ENCODE peak calls at places on chromosomes 12 and 14, in ten cellular contexts. P, T, H, E, I, Q, W, G, X and K are unnamed samples. For H3K4me1, the result is how much of the 10 kb centered on the place peaks cover.

GRCh38 chr12:123062682-123063426 is 82.4 kb downstream of the ARL6IP4 start:
- DNase-seq in P (peak), T (no peak), H (peak), E (no peak), I (peak), Q (no peak), W (peak), G (peak), X (no peak), K (no peak)

GRCh38 chr14:75098682-75099081 is 28.2 kb downstream of the NEK9 start:
- DNase-seq in P (no peak), T (no peak), H (no peak), E (no peak), I (no peak), Q (no peak), W (no peak), G (no peak), X (no peak), K (no peak)

GRCh38 chr12:54159140-54159539 is 29.6 kb downstream of the SMUG1 start:
- DNase-seq in P (no peak), T (peak), H (no peak), E (peak), I (no peak), Q (peak), W (peak), G (no peak), X (no peak), K (no peak)

GRCh38 chr14:60095781-60096450 is 4.2 kb downstream of the PCNX4 start:
- DNase-seq in P (no peak), T (no peak), H (no peak), E (no peak), I (no peak), Q (no peak), W (peak), G (no peak), X (no peak), K (no peak)

GRCh38 chr12:20368653-20369163 is 371 bp downstream of the PDE3A start:
- DNase-seq in P (peak), T (peak), H (no peak), E (peak), I (no peak), Q (no peak), W (peak), G (peak), X (no peak), K (no peak)

GRCh38 chr14:49853572-49854375 is 1.2 kb upstream of the NEMF start:
- DNase-seq in P (peak), T (peak), H (peak), E (peak), I (peak), Q (peak), W (peak), G (peak), X (peak), K (peak)

GRCh38 chr14:30287579-30288445 is 271.1 kb upstream of the G2E3 start:
- DNase-seq in P (no peak), T (no peak), H (no peak), E (no peak), I (no peak), Q (no peak), W (no peak), G (no peak), X (no peak), K (no peak)

GRCh38 chr12:58889557-58889956 is 30.7 kb downstream of the LRIG3 start:
- DNase-seq in P (no peak), T (no peak), H (no peak), E (no peak), I (no peak), Q (no peak), W (no peak), G (no peak), X (no peak), K (no peak)

GRCh38 chr12:98418357-98419075 is 96.9 kb upstream of the TMPO start:
- DNase-seq in P (peak), T (peak), H (peak), E (peak), I (peak), Q (peak), W (peak), G (peak), X (no peak), K (no peak)

GRCh38 chr14:39033371-39033770 is 69.7 kb downstream of the SEC23A start:
- DNase-seq in P (no peak), T (no peak), H (no peak), E (no peak), I (no peak), Q (no peak), W (no peak), G (no peak), X (no peak), K (no peak)

GRCh38 chr14:105167303-105168092 is 1.1 kb downstream of the JAG2 start:
- DNase-seq in P (no peak), T (peak), H (no peak), E (peak), I (no peak), Q (no peak), W (peak), G (no peak), X (no peak), K (no peak)

GRCh38 chr14:60317609-60318008 is 68.6 kb downstream of the PPM1A start:
- DNase-seq in P (no peak), T (no peak), H (no peak), E (no peak), I (no peak), Q (no peak), W (no peak), G (no peak), X (no peak), K (no peak)

GRCh38 chr12:25119020-25119419 is 75.9 kb downstream of the DNAI7 start:
- DNase-seq in P (no peak), T (no peak), H (no peak), E (no peak), I (no peak), Q (no peak), W (no peak), G (no peak), X (no peak), K (no peak)

GRCh38 chr12:124923906-124924734 is 9.7 kb upstream of the UBC start:
- DNase-seq in P (no peak), T (peak), H (no peak), E (no peak), I (no peak), Q (no peak), W (peak), G (peak), X (no peak), K (no peak)

GRCh38 chr14:74846968-74847549 is 28.9 kb downstream of the PROX2 start:
- DNase-seq in P (no peak), T (no peak), H (no peak), E (no peak), I (no peak), Q (no peak), W (peak), G (no peak), X (no peak), K (no peak)

GRCh38 chr12:89134213-89134770 is 218.0 kb downstream of the DUSP6 start:
- DNase-seq in P (no peak), T (peak), H (no peak), E (peak), I (no peak), Q (no peak), W (no peak), G (no peak), X (no peak), K (no peak)

GRCh38 chr14:99195602-99196309 is 76.2 kb downstream of the BCL11B start:
- DNase-seq in P (no peak), T (no peak), H (no peak), E (no peak), I (no peak), Q (no peak), W (no peak), G (no peak), X (no peak), K (no peak)

GRCh38 chr14:88614218-88614907 is 51.5 kb downstream of the ZC3H14 start:
- DNase-seq in P (no peak), T (no peak), H (no peak), E (no peak), I (no peak), Q (no peak), W (peak), G (no peak), X (no peak), K (no peak)

GRCh38 chr12:92133795-92134637 is 11.6 kb downstream of the BTG1 start:
- DNase-seq in P (no peak), T (no peak), H (no peak), E (no peak), I (no peak), Q (no peak), W (no peak), G (no peak), X (no peak), K (no peak)
- H3K4me3 ChIP-seq in P (no peak), T (no peak), H (no peak), E (no peak), I (no peak), Q (peak), W (no peak), G (no peak), X (peak), K (peak)

GRCh38 chr14:61474021-61474420 is 152.6 kb downstream of the PRKCH start:
- DNase-seq in P (no peak), T (no peak), H (no peak), E (no peak), I (no peak), Q (no peak), W (no peak), G (no peak), X (no peak), K (no peak)
- H3K4me1 ChIP-seq in P (half or more), T (under half), H (under half), E (half or more), I (under half), Q (half or more), W (half or more), G (under half), X (half or more), K (half or more)

DNA sequence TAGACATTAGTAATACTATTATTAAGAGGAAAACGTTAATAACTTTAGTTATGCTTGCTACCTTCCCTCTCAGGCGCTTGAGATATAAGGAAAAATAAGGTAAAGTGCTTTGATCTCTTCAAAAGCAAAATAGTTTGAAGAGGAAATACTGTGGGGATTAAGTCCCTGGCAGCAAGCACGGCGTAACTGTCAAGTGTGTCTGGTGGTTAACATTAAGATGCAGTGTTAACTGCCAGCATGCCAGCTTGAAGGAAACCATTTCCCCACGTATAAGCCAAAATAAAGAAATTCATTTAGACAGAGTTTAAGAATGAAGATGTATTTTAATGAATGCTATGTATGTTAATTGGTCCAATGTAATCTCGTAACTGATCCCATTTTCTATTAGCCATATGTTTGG is 31.8 kb downstream of the PELI2 start:
- DNase-seq in P (no peak), T (no peak), H (no peak), E (no peak), I (no peak), Q (no peak), W (no peak), G (no peak), X (no peak), K (no peak)
- H3K27ac ChIP-seq in P (no peak), T (no peak), H (no peak), E (no peak), I (no peak), Q (no peak), W (no peak), G (no peak), X (no peak), K (no peak)

GRCh38 chr12:74890237-74890599 is 319.4 kb downstream of the KCNC2 start:
- DNase-seq in P (no peak), T (no peak), H (no peak), E (peak), I (peak), Q (no peak), W (peak), G (no peak), X (no peak), K (no peak)

GRCh38 chr12:74889563-74890236 is 319.9 kb downstream of the KCNC2 start:
- DNase-seq in P (no peak), T (no peak), H (no peak), E (no peak), I (no peak), Q (no peak), W (peak), G (no peak), X (no peak), K (no peak)

GRCh38 chr12:74891276-74891675 is 318.4 kb downstream of the KCNC2 start:
- DNase-seq in P (no peak), T (no peak), H (no peak), E (no peak), I (no peak), Q (no peak), W (no peak), G (no peak), X (no peak), K (no peak)

GRCh38 chr12:74889073-74889472 is 320.6 kb downstream of the KCNC2 start:
- DNase-seq in P (no peak), T (no peak), H (no peak), E (no peak), I (no peak), Q (no peak), W (no peak), G (no peak), X (no peak), K (no peak)

GRCh38 chr12:74892057-74892633 is 317.5 kb downstream of the KCNC2 start:
- DNase-seq in P (no peak), T (no peak), H (no peak), E (no peak), I (no peak), Q (no peak), W (no peak), G (no peak), X (no peak), K (peak)
- H3K4me3 ChIP-seq in P (no peak), T (no peak), H (no peak), E (no peak), I (no peak), Q (no peak), W (no peak), G (no peak), X (no peak), K (no peak)

GRCh38 chr12:31959051-31959700 is at the start of gene RESF1:
- DNase-seq in P (peak), T (peak), H (peak), E (peak), I (peak), Q (peak), W (peak), G (peak), X (peak), K (peak)

GRCh38 chr12:31959701-31960391 is 631 bp downstream of the RESF1 start:
- DNase-seq in P (peak), T (no peak), H (peak), E (peak), I (peak), Q (peak), W (peak), G (peak), X (peak), K (peak)

GRCh38 chr12:31961137-31961536 is 1.9 kb downstream of the RESF1 start:
- DNase-seq in P (no peak), T (peak), H (no peak), E (no peak), I (no peak), Q (peak), W (no peak), G (no peak), X (no peak), K (no peak)

GRCh38 chr12:31964280-31964679 is 5.1 kb downstream of the RESF1 start:
- DNase-seq in P (no peak), T (peak), H (no peak), E (no peak), I (no peak), Q (no peak), W (no peak), G (no peak), X (no peak), K (no peak)

GRCh38 chr12:31962076-31962475 is 2.9 kb downstream of the RESF1 start:
- DNase-seq in P (no peak), T (no peak), H (no peak), E (no peak), I (no peak), Q (no peak), W (no peak), G (no peak), X (no peak), K (no peak)
- H3K4me1 ChIP-seq in P (under half), T (under half), H (under half), E (under half), I (under half), Q (half or more), W (under half), G (under half), X (half or more), K (half or more)

DNA sequence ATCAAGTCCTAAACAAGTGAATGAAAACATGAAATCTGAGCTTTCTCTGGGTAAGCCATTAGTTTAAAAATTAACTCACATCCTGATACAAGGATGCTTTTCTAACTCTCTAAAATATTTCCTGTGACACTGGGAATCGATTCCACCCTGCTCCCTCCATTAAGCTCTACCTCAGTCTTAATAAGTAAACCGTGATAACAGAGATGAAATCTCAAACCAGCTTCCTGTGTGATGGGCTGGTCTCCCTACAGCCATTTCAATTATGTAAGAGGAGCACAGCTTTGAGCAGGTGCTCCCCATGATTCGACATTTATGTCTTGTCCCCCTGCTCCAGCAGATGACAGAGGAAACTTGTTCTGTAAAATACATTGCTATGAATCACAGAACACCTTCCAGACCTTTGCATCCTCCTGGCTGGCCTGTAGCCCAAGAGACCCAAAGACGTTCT is 59.0 kb downstream of the GAS2L3 start:
- DNase-seq in P (no peak), T (no peak), H (no peak), E (no peak), I (no peak), Q (no peak), W (no peak), G (no peak), X (no peak), K (no peak)
- H3K27ac ChIP-seq in P (no peak), T (no peak), H (no peak), E (no peak), I (peak), Q (no peak), W (no peak), G (no peak), X (no peak), K (no peak)

GRCh38 chr14:77985235-77985634 is 184.9 kb upstream of the NRXN3 start:
- DNase-seq in P (no peak), T (peak), H (no peak), E (no peak), I (no peak), Q (no peak), W (no peak), G (no peak), X (no peak), K (no peak)

GRCh38 chr14:77979171-77979570 is 179.3 kb downstream of the ADCK1 start:
- DNase-seq in P (no peak), T (peak), H (no peak), E (no peak), I (no peak), Q (no peak), W (no peak), G (no peak), X (no peak), K (no peak)

GRCh38 chr14:77979666-77980351 is 179.9 kb downstream of the ADCK1 start:
- DNase-seq in P (no peak), T (peak), H (no peak), E (peak), I (no peak), Q (no peak), W (no peak), G (no peak), X (no peak), K (no peak)

DNA sequence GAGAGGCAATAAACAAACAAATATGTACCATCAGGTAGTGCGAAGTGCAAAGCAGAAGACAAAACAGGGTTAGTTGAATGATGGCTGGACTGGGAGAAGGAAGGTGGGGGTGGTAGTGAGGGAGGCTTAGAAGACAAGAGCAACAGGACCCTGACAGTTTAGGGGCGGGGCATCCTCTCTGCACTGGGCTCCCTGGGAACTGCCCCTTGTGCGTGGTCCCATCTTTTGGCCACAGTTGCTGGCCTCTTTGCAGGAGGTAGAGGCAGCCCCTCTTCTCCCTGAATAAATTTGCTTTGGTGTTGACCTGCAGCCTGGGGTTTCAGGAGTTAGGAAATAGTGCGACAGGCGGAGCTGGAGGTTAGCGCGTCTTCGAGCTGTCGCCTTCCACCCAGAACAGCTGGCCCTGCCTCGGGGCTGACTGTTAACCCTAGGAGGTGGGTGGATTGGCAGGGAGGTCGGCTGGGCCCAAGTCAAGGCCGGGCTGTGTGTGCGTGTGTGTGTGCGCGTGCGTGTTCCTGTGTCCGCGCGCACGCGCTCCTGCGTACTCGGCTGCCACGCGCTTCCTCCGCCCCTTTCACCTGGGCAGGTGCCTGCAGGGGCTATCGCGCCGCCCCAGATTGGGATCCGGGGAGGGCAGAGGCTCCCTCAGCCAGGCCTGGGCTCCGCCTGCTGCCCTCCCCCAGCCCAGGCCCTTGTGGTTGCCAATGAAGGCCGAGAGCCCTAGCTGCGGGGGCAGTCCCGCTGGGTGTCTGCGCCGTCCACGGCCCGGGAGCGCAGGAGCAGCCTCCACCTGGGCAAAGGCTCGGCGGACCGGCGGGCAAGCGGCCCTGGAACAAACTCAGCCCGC is 180.8 kb downstream of the ADCK1 start:
- DNase-seq in P (peak), T (peak), H (peak), E (peak), I (peak), Q (no peak), W (peak), G (no peak), X (no peak), K (no peak)
- H3K4me3 ChIP-seq in P (peak), T (peak), H (peak), E (peak), I (peak), Q (peak), W (peak), G (no peak), X (no peak), K (no peak)

DNA sequence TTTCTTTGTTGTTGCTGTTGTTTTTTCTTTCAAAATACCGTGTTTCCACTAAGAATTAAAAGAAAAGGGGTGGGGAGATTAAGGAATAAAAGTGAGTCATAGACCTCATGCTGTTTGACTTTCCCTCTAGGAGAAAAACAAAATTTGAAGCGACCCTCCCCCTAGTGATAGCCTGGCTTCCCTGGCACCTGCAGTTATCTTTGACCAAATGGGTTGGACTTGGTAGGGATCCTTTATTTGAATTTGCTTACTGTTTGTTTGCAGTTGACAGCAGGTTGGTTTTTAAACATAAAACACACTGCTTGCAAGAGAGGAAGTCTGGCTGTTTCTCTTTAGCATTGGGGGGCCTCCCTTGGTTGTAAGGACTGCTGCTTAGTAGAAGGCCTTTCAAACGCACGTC is 14.0 kb downstream of the OTX2 start:
- DNase-seq in P (no peak), T (peak), H (no peak), E (no peak), I (no peak), Q (no peak), W (no peak), G (no peak), X (no peak), K (no peak)
- H3K4me1 ChIP-seq in P (under half), T (under half), H (under half), E (under half), I (under half), Q (under half), W (under half), G (under half), X (under half), K (under half)